ENCODE peak calls at places on chromosomes 13 and 19, in seven cellular contexts. O, T, S, K, P, Y and I are unnamed samples.

GRCh38 chr13:34155931-34156607 is 338.1 kb downstream of the RFC3 start:
- DNase-seq in O (peak; percentile 61), T (no peak), S (no peak), K (no peak), P (no peak), Y (no peak), I (peak; percentile 17)

GRCh38 chr19:41377977-41378707 is 1.8 kb downstream of the TMEM91 start:
- DNase-seq in O (no peak), T (peak; percentile 71), S (peak; percentile 33), K (no peak), P (no peak), Y (no peak), I (no peak)

GRCh38 chr19:18756896-18757295 is 34.2 kb downstream of the COMP start:
- DNase-seq in O (no peak), T (peak; percentile 73), S (no peak), K (no peak), P (no peak), Y (no peak), I (no peak)

GRCh38 chr13:49821216-49821820 is 28.8 kb upstream of the KPNA3 start:
- DNase-seq in O (no peak), T (no peak), S (no peak), K (no peak), P (no peak), Y (no peak), I (peak; percentile 44)

GRCh38 chr13:113419531-113420183 is 33.6 kb downstream of the ADPRHL1 start:
- DNase-seq in O (no peak), T (no peak), S (no peak), K (peak; percentile 72), P (no peak), Y (no peak), I (no peak)

GRCh38 chr13:77860621-77861020 is 58.0 kb downstream of the EDNRB start:
- DNase-seq in O (no peak), T (no peak), S (no peak), K (no peak), P (no peak), Y (no peak), I (no peak)

GRCh38 chr19:2634960-2635359 is 67.5 kb downstream of the GNG7 start:
- DNase-seq in O (no peak), T (no peak), S (no peak), K (no peak), P (no peak), Y (no peak), I (no peak)

GRCh38 chr13:114134111-114134943 is 1.9 kb upstream of the RASA3 start:
- DNase-seq in O (no peak), T (no peak), S (no peak), K (no peak), P (no peak), Y (no peak), I (no peak)

GRCh38 chr19:3389876-3390361 is 23.5 kb downstream of the NFIC start:
- DNase-seq in O (no peak), T (no peak), S (no peak), K (no peak), P (no peak), Y (no peak), I (no peak)

GRCh38 chr19:55681131-55682087 is 6.4 kb downstream of the EPN1 start:
- DNase-seq in O (no peak), T (no peak), S (no peak), K (no peak), P (no peak), Y (no peak), I (no peak)

GRCh38 chr13:100301418-100301817 is 212.5 kb downstream of the PCCA start:
- DNase-seq in O (no peak), T (peak; percentile 24), S (no peak), K (no peak), P (no peak), Y (no peak), I (no peak)

GRCh38 chr13:48621056-48621455 is 32.7 kb upstream of the CYSLTR2 start:
- DNase-seq in O (no peak), T (no peak), S (no peak), K (no peak), P (no peak), Y (no peak), I (no peak)

GRCh38 chr19:19315444-19315843 is 4.9 kb downstream of the SUGP1 start:
- DNase-seq in O (no peak), T (no peak), S (no peak), K (no peak), P (no peak), Y (no peak), I (peak; percentile 8)

DNA sequence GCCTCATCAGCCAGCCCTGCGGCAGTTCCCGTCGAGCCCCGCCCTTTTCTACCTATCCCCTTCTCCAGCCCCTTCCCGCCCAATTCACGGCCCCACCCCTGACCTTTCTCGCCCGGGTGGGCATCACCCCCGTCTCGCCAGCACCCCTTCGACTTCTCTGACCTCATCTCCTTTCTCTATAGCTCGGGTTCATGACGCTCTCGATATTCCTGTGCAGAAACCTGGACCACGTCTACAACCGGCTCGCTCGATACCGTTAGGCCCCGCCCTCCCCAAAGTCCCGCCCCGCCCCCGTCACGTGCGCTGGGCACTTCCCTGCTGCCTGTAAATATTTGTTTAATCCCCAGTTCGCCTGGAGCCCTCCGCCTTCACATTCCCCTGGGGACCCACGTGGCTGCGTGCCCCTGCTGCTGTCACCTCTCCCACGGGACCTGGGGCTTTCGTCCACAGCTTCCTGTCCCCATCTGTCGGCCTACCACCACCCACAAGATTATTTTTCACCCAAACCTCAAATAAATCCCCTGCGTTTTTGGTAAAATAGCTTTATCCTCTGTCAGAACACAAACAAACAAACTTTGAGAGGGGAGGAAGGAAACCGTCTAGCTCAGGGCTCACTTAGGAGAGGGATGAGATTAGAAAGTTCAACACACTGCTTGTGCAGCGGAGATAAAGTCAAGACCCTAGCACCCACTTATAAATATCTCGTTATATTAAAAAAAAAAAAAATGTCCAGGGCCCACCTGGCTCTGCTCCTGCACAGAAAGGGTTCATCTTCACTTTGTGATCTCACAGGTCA is 5.1 kb downstream of the CD37 start:
- DNase-seq in O (no peak), T (no peak), S (no peak), K (peak; percentile 87), P (peak; percentile 78), Y (peak; percentile 93), I (peak; percentile 53)
- TF ChIP-seq JUND in O (no peak), T (no peak), S (no peak), K (no peak), P (no peak), Y (peak; percentile 3), I (no peak)

DNA sequence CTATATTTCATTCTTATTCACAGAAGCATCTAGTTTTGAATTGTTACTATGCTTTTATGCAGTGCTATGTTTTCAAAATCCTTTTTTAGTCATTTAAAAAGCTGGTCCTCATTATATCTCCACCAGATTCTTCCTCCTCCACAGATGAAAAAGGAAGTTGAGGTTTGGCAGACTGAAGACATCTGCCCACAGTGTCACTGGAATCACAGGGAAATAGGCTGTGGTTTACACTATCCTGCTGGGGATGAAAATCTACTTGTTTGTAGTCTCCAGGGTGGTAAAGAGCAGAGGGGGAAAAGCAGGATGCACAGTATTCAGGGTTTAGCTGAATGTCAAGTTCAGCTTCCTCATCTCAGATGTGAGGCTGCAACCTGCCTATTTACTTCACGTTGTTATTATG is 351.2 kb downstream of the DNAJC15 start:
- DNase-seq in O (no peak), T (no peak), S (no peak), K (no peak), P (no peak), Y (no peak), I (no peak)
- TF ChIP-seq JUND in O (no peak), T (peak; percentile 34), S (no peak), K (no peak), P (no peak), Y (no peak), I (no peak)

GRCh38 chr19:51821921-51822716 is 27.2 kb downstream of the FPR3 start:
- DNase-seq in O (no peak), T (no peak), S (no peak), K (no peak), P (no peak), Y (no peak), I (no peak)
- TF ChIP-seq JUND in O (no peak), T (no peak), S (no peak), K (no peak), P (no peak), Y (no peak), I (no peak)

GRCh38 chr19:37654833-37655688 is at the start of gene ZFP30:
- DNase-seq in O (peak; percentile 32), T (peak; percentile 91), S (no peak), K (peak; percentile 93), P (peak; percentile 81), Y (peak; percentile 33), I (peak; percentile 91)

GRCh38 chr19:37654525-37654832 is 786 bp downstream of the ZFP30 start:
- DNase-seq in O (no peak), T (no peak), S (no peak), K (no peak), P (no peak), Y (no peak), I (no peak)

GRCh38 chr19:37654118-37654517 is 1.1 kb downstream of the ZFP30 start:
- DNase-seq in O (no peak), T (peak; percentile 40), S (no peak), K (peak; percentile 11), P (no peak), Y (no peak), I (no peak)

GRCh38 chr19:37655689-37656491 is 625 bp upstream of the ZFP30 start:
- DNase-seq in O (peak; percentile 43), T (peak; percentile 89), S (no peak), K (peak; percentile 85), P (peak; percentile 80), Y (peak; percentile 45), I (peak; percentile 87)
- TF ChIP-seq JUND in O (no peak), T (no peak), S (no peak), K (no peak), P (no peak), Y (no peak), I (no peak)

GRCh38 chr13:109494955-109495354 is 291.4 kb downstream of the IRS2 start:
- DNase-seq in O (no peak), T (peak; percentile 72), S (no peak), K (no peak), P (no peak), Y (no peak), I (no peak)
- TF ChIP-seq JUND in O (no peak), T (peak; percentile 72), S (no peak), K (no peak), P (no peak), Y (no peak), I (no peak)